ENCODE peak calls at places on chromosomes 13 and 19, in eight cellular contexts. Y is HCT116, R is stomach, E is transverse colon, V is prostate gland, S is vagina, N is breast epithelium, U is suprapubic skin. A is an unnamed sample.

GRCh38 chr19:20371911-20372310 is 193.7 kb downstream of the ZNF737 start:
- DNase-seq in Y (no peak), R (no peak), E (no peak), V (no peak), S (no peak), N (no peak), U (no peak), A (no peak)

GRCh38 chr19:40217027-40217810 is 965 bp downstream of the TTC9B start:
- DNase-seq in Y (peak), R (peak), E (peak), V (peak), S (no peak), N (no peak), U (no peak), A (no peak)

GRCh38 chr19:38793186-38793585 is 4.2 kb downstream of the LGALS7B start:
- DNase-seq in Y (no peak), R (no peak), E (no peak), V (no peak), S (no peak), N (no peak), U (no peak), A (no peak)

GRCh38 chr13:113058988-113059850 is 46.4 kb upstream of the F7 start:
- DNase-seq in Y (no peak), R (no peak), E (no peak), V (no peak), S (no peak), N (no peak), U (peak), A (peak)

GRCh38 chr13:29704648-29705047 is 109.2 kb upstream of the SLC7A1 start:
- DNase-seq in Y (no peak), R (no peak), E (no peak), V (no peak), S (peak), N (no peak), U (no peak), A (no peak)

GRCh38 chr13:84137292-84137691 is 255.0 kb upstream of the SLITRK1 start:
- DNase-seq in Y (no peak), R (no peak), E (peak), V (no peak), S (no peak), N (no peak), U (no peak), A (peak)

GRCh38 chr13:63954683-63955082 is 2539.0 kb upstream of the PCDH20 start:
- DNase-seq in Y (no peak), R (no peak), E (no peak), V (no peak), S (no peak), N (no peak), U (no peak), A (no peak)

GRCh38 chr13:47656651-47657050 is 344.4 kb downstream of the SUCLA2 start:
- DNase-seq in Y (no peak), R (no peak), E (no peak), V (no peak), S (no peak), N (no peak), U (no peak), A (no peak)

GRCh38 chr19:32339988-32340874 is 5.2 kb upstream of the ZNF507 start:
- DNase-seq in Y (no peak), R (peak), E (peak), V (peak), S (no peak), N (no peak), U (no peak), A (peak)

GRCh38 chr13:84570831-84571230 is 688.6 kb upstream of the SLITRK1 start:
- DNase-seq in Y (no peak), R (no peak), E (no peak), V (no peak), S (no peak), N (no peak), U (no peak), A (no peak)

GRCh38 chr13:96093296-96094006 is 3.5 kb downstream of the HS6ST3 start:
- DNase-seq in Y (no peak), R (no peak), E (no peak), V (no peak), S (no peak), N (no peak), U (no peak), A (no peak)

GRCh38 chr19:44943801-44944249 is 1.8 kb downstream of the APOC4 start:
- DNase-seq in Y (no peak), R (peak), E (peak), V (no peak), S (no peak), N (peak), U (no peak), A (peak)

GRCh38 chr13:45538382-45538781 is 73.6 kb downstream of the COG3 start:
- DNase-seq in Y (peak), R (no peak), E (no peak), V (no peak), S (no peak), N (no peak), U (no peak), A (no peak)

GRCh38 chr19:30225615-30226463 is 146.3 kb upstream of the ZNF536 start:
- DNase-seq in Y (no peak), R (no peak), E (no peak), V (no peak), S (no peak), N (no peak), U (no peak), A (no peak)

GRCh38 chr19:7904074-7905020 is 670 bp downstream of the MAP2K7 start:
- DNase-seq in Y (no peak), R (no peak), E (peak), V (no peak), S (no peak), N (peak), U (peak), A (peak)
- TF ChIP-seq POLR2A in Y (no peak), R (no peak), E (no peak), V (no peak), S (no peak), N (no peak), U (no peak), A (no peak)

DNA sequence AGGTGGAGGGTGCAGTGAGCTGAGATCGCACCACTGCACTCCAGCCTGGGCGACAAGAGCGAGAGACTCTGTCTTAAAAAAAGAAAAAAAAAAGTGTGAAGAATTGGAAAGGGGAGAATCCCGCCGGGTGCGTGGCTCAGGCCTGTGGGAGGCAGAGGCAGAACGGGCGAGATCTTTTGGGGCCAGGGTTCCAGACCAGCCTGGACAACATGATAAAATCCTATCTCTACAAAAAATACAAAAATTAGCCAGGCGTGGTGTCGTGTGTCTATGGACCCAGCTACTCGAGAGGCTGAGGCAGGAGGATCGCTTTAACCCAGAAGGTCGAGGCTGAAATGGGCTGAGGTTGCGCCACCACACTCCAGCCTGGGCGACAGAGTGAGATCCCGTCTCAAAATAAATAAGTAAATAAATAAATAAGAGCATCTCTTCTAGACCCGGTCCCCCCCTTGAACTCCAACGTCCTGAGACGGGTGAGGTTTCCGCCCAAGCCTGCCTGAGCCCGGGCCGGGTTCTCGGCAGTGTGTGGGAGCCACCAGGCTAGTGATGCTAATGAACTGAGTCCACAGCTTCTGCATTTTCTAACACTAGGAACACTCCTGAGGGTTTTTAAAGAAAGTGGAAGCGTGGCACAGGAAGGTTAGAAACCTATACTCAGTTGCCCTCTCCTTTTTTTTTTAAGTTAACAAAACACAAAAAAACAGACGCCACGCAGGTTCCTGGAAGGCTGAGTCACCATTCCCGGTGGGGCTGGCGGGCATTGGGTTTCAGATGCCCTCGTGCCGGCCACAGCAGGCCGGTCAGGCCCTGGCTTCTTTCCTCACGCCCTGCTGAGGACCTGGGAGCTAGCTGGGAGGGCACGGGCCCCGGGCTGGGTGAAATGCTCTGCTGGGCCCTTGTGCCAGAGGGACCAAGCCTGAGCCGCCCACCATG is 22.1 kb downstream of the GPX4 start:
- DNase-seq in Y (no peak), R (no peak), E (no peak), V (no peak), S (no peak), N (no peak), U (no peak), A (no peak)
- TF ChIP-seq POLR2AphosphoS5 in Y (no peak), R (no peak), E (no peak), V (no peak), S (no peak), N (no peak), U (no peak), A (no peak)

GRCh38 chr19:50513746-50514345 is at the start of gene ASPDH:
- DNase-seq in Y (no peak), R (no peak), E (no peak), V (no peak), S (no peak), N (no peak), U (no peak), A (peak)
- TF ChIP-seq POLR2A in Y (no peak), R (no peak), E (no peak), V (no peak), S (no peak), N (no peak), U (no peak), A (no peak)

GRCh38 chr19:18990128-18990708 is 43.1 kb downstream of the SUGP2 start:
- DNase-seq in Y (no peak), R (no peak), E (no peak), V (no peak), S (no peak), N (no peak), U (no peak), A (no peak)
- TF ChIP-seq POLR2AphosphoS5 in Y (no peak), R (no peak), E (no peak), V (no peak), S (no peak), N (no peak), U (no peak), A (no peak)

GRCh38 chr19:49098795-49099194 is 13.5 kb downstream of the SNRNP70 start:
- DNase-seq in Y (no peak), R (peak), E (no peak), V (peak), S (no peak), N (no peak), U (no peak), A (no peak)

GRCh38 chr19:49097453-49098288 is 12.4 kb downstream of the SNRNP70 start:
- DNase-seq in Y (peak), R (peak), E (peak), V (peak), S (no peak), N (peak), U (peak), A (peak)

GRCh38 chr19:49091391-49092038 is 6.3 kb downstream of the SNRNP70 start:
- DNase-seq in Y (no peak), R (no peak), E (no peak), V (no peak), S (no peak), N (no peak), U (no peak), A (no peak)

GRCh38 chr19:49092686-49093085 is 7.4 kb downstream of the SNRNP70 start:
- DNase-seq in Y (no peak), R (no peak), E (no peak), V (no peak), S (no peak), N (no peak), U (no peak), A (no peak)

GRCh38 chr19:49094505-49095482 is 9.5 kb downstream of the SNRNP70 start:
- DNase-seq in Y (no peak), R (no peak), E (no peak), V (no peak), S (no peak), N (no peak), U (no peak), A (no peak)
- TF ChIP-seq POLR2A in Y (no peak), R (no peak), E (no peak), V (no peak), S (no peak), N (no peak), U (no peak), A (no peak)

DNA sequence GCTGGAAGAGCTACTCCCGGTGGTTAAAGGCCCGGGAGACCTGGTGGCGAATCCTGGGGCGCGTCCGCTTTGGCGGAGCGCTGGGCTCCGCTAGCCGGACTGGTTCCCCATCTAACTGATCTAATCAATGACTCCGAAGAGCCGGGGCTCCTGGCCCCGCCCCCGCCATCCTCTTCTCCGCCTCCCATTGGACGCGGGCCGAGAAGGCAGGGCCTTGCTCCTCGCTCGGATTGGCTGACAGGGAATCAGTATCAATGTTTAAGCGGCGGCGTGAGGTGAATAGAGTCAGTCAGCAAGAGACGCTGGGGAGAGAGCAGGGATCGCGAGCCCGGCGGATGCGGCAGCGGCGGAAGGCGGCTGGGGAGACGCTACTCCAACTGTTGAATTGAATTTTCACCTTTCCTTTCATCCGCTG is 1.7 kb upstream of the PCDH17 start:
- DNase-seq in Y (no peak), R (peak), E (peak), V (no peak), S (no peak), N (no peak), U (peak), A (peak)
- TF ChIP-seq POLR2AphosphoS5 in Y (no peak), R (peak), E (peak), V (peak), S (peak), N (no peak), U (no peak), A (peak)

GRCh38 chr19:47130589-47131168 is at the start of gene SAE1:
- DNase-seq in Y (peak), R (peak), E (peak), V (peak), S (peak), N (peak), U (peak), A (peak)
- TF ChIP-seq POLR2A in Y (no peak), R (no peak), E (peak), V (peak), S (no peak), N (peak), U (peak), A (no peak)

GRCh38 chr13:41960700-41961697 is at the start of gene VWA8:
- DNase-seq in Y (peak), R (peak), E (peak), V (peak), S (no peak), N (peak), U (peak), A (peak)
- TF ChIP-seq POLR2AphosphoS5 in Y (peak), R (peak), E (no peak), V (peak), S (peak), N (no peak), U (no peak), A (peak)

GRCh38 chr19:5690125-5690954 is at the start of gene RPL36:
- DNase-seq in Y (peak), R (peak), E (peak), V (peak), S (no peak), N (peak), U (peak), A (peak)
- TF ChIP-seq POLR2A in Y (peak), R (no peak), E (peak), V (peak), S (no peak), N (peak), U (peak), A (peak)

GRCh38 chr19:18775586-18776287 is 15.4 kb downstream of the COMP start:
- DNase-seq in Y (no peak), R (no peak), E (no peak), V (no peak), S (no peak), N (no peak), U (no peak), A (no peak)
- TF ChIP-seq POLR2AphosphoS5 in Y (no peak), R (no peak), E (no peak), V (no peak), S (no peak), N (no peak), U (no peak), A (peak)